ENCODE peak calls at places on chromosomes 7 and 10, in four cellular contexts. P is CD8-positive, alpha-beta memory T cell; V is uterus; T is activated CD4-positive, CD25-positive, alpha-beta regulatory T cell treated with anti-CD3 and anti-CD28 coated beads, Interleukin-2, amount 50 U/mL, for 16 hours. M is an unnamed sample.
A peak's percentile ranks its signal among the peaks of the same experiment; 100 is the strongest.

GRCh38 chr7:2734084-2734601 is 46.1 kb downstream of the AMZ1 start:
- DNase-seq in P (no peak), V (no peak), T (no peak), M (peak; percentile 19)

GRCh38 chr7:4486932-4487331 is 195.2 kb upstream of the FOXK1 start:
- DNase-seq in T (no peak), V (no peak), P (no peak), M (no peak)

GRCh38 chr7:15525652-15526263 is 36.1 kb downstream of the AGMO start:
- DNase-seq in P (no peak), T (no peak), V (no peak), M (no peak)

GRCh38 chr10:50447691-50448090 is 176.1 kb downstream of the SGMS1 start:
- DNase-seq in P (no peak), V (no peak), T (no peak), M (no peak)

GRCh38 chr7:117011419-117012260 is 58.3 kb downstream of the ST7 start:
- DNase-seq in V (no peak), T (no peak), P (no peak), M (no peak)

GRCh38 chr7:113796557-113796956 is 122.3 kb downstream of the PPP1R3A start:
- DNase-seq in V (no peak), P (no peak), T (no peak), M (no peak)

GRCh38 chr10:104938031-104938430 is 296.9 kb downstream of the SORCS3 start:
- DNase-seq in T (no peak), V (no peak), P (no peak), M (no peak)

GRCh38 chr7:33982425-33982786 is 77.1 kb downstream of the BMPER start:
- DNase-seq in P (no peak), T (no peak), V (no peak), M (no peak)

GRCh38 chr10:79930267-79930666 is 18.6 kb downstream of the SFTPD start:
- DNase-seq in T (no peak), P (no peak), V (no peak), M (no peak)

GRCh38 chr10:131570716-131571307 is 259.3 kb upstream of the TCERG1L start:
- DNase-seq in V (no peak), P (no peak), T (no peak), M (no peak)

GRCh38 chr7:29017666-29018065 is 59.5 kb upstream of the TRIL start:
- DNase-seq in T (no peak), P (no peak), V (no peak), M (no peak)

GRCh38 chr10:13223241-13223640 is 10.9 kb downstream of the UCMA start:
- DNase-seq in T (no peak), P (no peak), V (no peak), M (no peak)

GRCh38 chr10:69479241-69479730 is 28.0 kb downstream of the TSPAN15 start:
- DNase-seq in T (no peak), V (no peak), P (no peak), M (no peak)

GRCh38 chr7:139482662-139483466 is 609 bp downstream of the KLRG2 start:
- DNase-seq in V (no peak), T (no peak), P (peak; percentile 7), M (no peak)

GRCh38 chr10:102834143-102834542 is 3.1 kb downstream of the CYP17A1 start:
- DNase-seq in T (no peak), V (no peak), P (no peak), M (no peak)

GRCh38 chr10:59905066-59905734 is 1.2 kb downstream of the CCDC6 start:
- DNase-seq in V (peak; percentile 47), P (no peak), T (no peak), M (peak; percentile 61)

GRCh38 chr10:926075-926698 is 5.3 kb downstream of the LARP4B start:
- DNase-seq in T (no peak), V (no peak), P (no peak), M (no peak)

GRCh38 chr7:84950836-84951235 is 236.0 kb downstream of the SEMA3D start:
- DNase-seq in T (no peak), V (no peak), P (no peak), M (no peak)

GRCh38 chr7:30932562-30932961 is 20.9 kb downstream of the AQP1 start:
- DNase-seq in V (no peak), T (no peak), P (no peak), M (no peak)

GRCh38 chr7:46859963-46860475 is 721.9 kb downstream of the TNS3 start:
- DNase-seq in T (no peak), P (no peak), V (no peak), M (no peak)

GRCh38 chr10:121597504-121598241 is 571 bp downstream of the FGFR2 start:
- DNase-seq in T (no peak), V (peak; percentile 41), P (no peak), M (peak; percentile 58)

GRCh38 chr7:125675628-125676027 is 746.0 kb upstream of the POT1 start:
- DNase-seq in P (no peak), V (no peak), T (no peak), M (no peak)

GRCh38 chr7:83610649-83611304 is 38.2 kb downstream of the SEMA3E start:
- DNase-seq in V (no peak), T (no peak), P (no peak), M (no peak)

GRCh38 chr10:8618834-8619233 is 564.3 kb downstream of the GATA3 start:
- DNase-seq in T (no peak), V (no peak), P (no peak), M (no peak)

GRCh38 chr7:135238112-135238744 is 4.6 kb downstream of the STRA8 start:
- DNase-seq in V (no peak), T (no peak), P (no peak), M (no peak)

GRCh38 chr7:108581655-108582491 is 12.2 kb downstream of the DNAJB9 start:
- DNase-seq in V (no peak), T (no peak), P (no peak), M (no peak)

GRCh38 chr7:44372560-44373417 is 47.4 kb upstream of the CAMK2B start:
- DNase-seq in P (no peak), V (no peak), T (no peak), M (no peak)

GRCh38 chr7:19557726-19558470 is 150.9 kb downstream of the POLR1F start:
- DNase-seq in T (no peak), V (no peak), P (no peak), M (no peak)

GRCh38 chr10:79082035-79082373 is 13.2 kb downstream of the ZMIZ1 start:
- DNase-seq in V (no peak), P (no peak), T (no peak), M (no peak)

GRCh38 chr10:48509974-48510692 is 94.7 kb downstream of the ARHGAP22 start:
- DNase-seq in T (no peak), P (no peak), V (no peak), M (no peak)

GRCh38 chr10:72503241-72503640 is 122.6 kb downstream of the MICU1 start:
- DNase-seq in T (no peak), P (no peak), V (no peak), M (no peak)

M was measured in ovary.